ENCODE peak calls at places on chromosomes 3 and 15, in eight cellular contexts. One of them, this sample, is unnamed.

GRCh38 chr3:94195381-94195780 is 132.5 kb downstream of the NSUN3 start:
- DNase-seq in hippocampal formation: no peak
- DNase-seq in stimulated activated CD4-positive, alpha-beta T cell treated with anti-CD3 and anti-CD28 coated beads, Interleukin-4, amount 100 ng/mL, for 48 hours: no peak
- DNase-seq in M059J: no peak
- DNase-seq in DMS79: no peak
- DNase-seq in NCI-H2081: no peak
- DNase-seq in stimulated activated CD8-positive, alpha-beta memory T cell treated with anti-CD3 and anti-CD28 coated beads, Interleukin-12 subunit alpha, Interleukin-12 subunit beta, amount 100 ng/mL, for 1 hour: no peak
- DNase-seq in erythroblast: no peak
- DNase-seq in this sample: no peak

GRCh38 chr15:65318870-65319356 is 14.4 kb downstream of the RNU5B-1 start:
- DNase-seq in hippocampal formation: peak; percentile 79
- DNase-seq in stimulated activated CD4-positive, alpha-beta T cell treated with anti-CD3 and anti-CD28 coated beads, Interleukin-4, amount 100 ng/mL, for 48 hours: peak; percentile 66
- DNase-seq in M059J: peak; percentile 72
- DNase-seq in DMS79: peak; percentile 3
- DNase-seq in NCI-H2081: peak; percentile 83
- DNase-seq in stimulated activated CD8-positive, alpha-beta memory T cell treated with anti-CD3 and anti-CD28 coated beads, Interleukin-12 subunit alpha, Interleukin-12 subunit beta, amount 100 ng/mL, for 1 hour: peak; percentile 57
- DNase-seq in erythroblast: peak; percentile 67
- DNase-seq in this sample: peak; percentile 95

GRCh38 chr3:51686512-51687215 is 15.6 kb downstream of the TEX264 start:
- DNase-seq in hippocampal formation: no peak
- DNase-seq in stimulated activated CD4-positive, alpha-beta T cell treated with anti-CD3 and anti-CD28 coated beads, Interleukin-4, amount 100 ng/mL, for 48 hours: peak; percentile 59
- DNase-seq in M059J: peak; percentile 51
- DNase-seq in DMS79: no peak
- DNase-seq in NCI-H2081: no peak
- DNase-seq in stimulated activated CD8-positive, alpha-beta memory T cell treated with anti-CD3 and anti-CD28 coated beads, Interleukin-12 subunit alpha, Interleukin-12 subunit beta, amount 100 ng/mL, for 1 hour: peak; percentile 72
- DNase-seq in erythroblast: peak; percentile 76
- DNase-seq in this sample: no peak

GRCh38 chr15:68062946-68063345 is 8.8 kb downstream of the PIAS1 start:
- DNase-seq in hippocampal formation: no peak
- DNase-seq in stimulated activated CD4-positive, alpha-beta T cell treated with anti-CD3 and anti-CD28 coated beads, Interleukin-4, amount 100 ng/mL, for 48 hours: no peak
- DNase-seq in M059J: no peak
- DNase-seq in DMS79: no peak
- DNase-seq in NCI-H2081: no peak
- DNase-seq in stimulated activated CD8-positive, alpha-beta memory T cell treated with anti-CD3 and anti-CD28 coated beads, Interleukin-12 subunit alpha, Interleukin-12 subunit beta, amount 100 ng/mL, for 1 hour: no peak
- DNase-seq in erythroblast: no peak
- DNase-seq in this sample: no peak

GRCh38 chr15:76286231-76286879 is 24.9 kb downstream of the ETFA start:
- DNase-seq in hippocampal formation: no peak
- DNase-seq in stimulated activated CD4-positive, alpha-beta T cell treated with anti-CD3 and anti-CD28 coated beads, Interleukin-4, amount 100 ng/mL, for 48 hours: no peak
- DNase-seq in M059J: no peak
- DNase-seq in DMS79: no peak
- DNase-seq in NCI-H2081: no peak
- DNase-seq in stimulated activated CD8-positive, alpha-beta memory T cell treated with anti-CD3 and anti-CD28 coated beads, Interleukin-12 subunit alpha, Interleukin-12 subunit beta, amount 100 ng/mL, for 1 hour: peak; percentile 16
- DNase-seq in erythroblast: no peak
- DNase-seq in this sample: no peak

GRCh38 chr3:20589275-20589674 is 403.3 kb upstream of the SGO1 start:
- DNase-seq in hippocampal formation: no peak
- DNase-seq in stimulated activated CD4-positive, alpha-beta T cell treated with anti-CD3 and anti-CD28 coated beads, Interleukin-4, amount 100 ng/mL, for 48 hours: no peak
- DNase-seq in M059J: no peak
- DNase-seq in DMS79: no peak
- DNase-seq in NCI-H2081: no peak
- DNase-seq in stimulated activated CD8-positive, alpha-beta memory T cell treated with anti-CD3 and anti-CD28 coated beads, Interleukin-12 subunit alpha, Interleukin-12 subunit beta, amount 100 ng/mL, for 1 hour: no peak
- DNase-seq in erythroblast: no peak
- DNase-seq in this sample: no peak

GRCh38 chr15:57085267-57085666 is 166.8 kb downstream of the TCF12 start:
- DNase-seq in hippocampal formation: no peak
- DNase-seq in stimulated activated CD4-positive, alpha-beta T cell treated with anti-CD3 and anti-CD28 coated beads, Interleukin-4, amount 100 ng/mL, for 48 hours: no peak
- DNase-seq in M059J: no peak
- DNase-seq in DMS79: no peak
- DNase-seq in NCI-H2081: no peak
- DNase-seq in stimulated activated CD8-positive, alpha-beta memory T cell treated with anti-CD3 and anti-CD28 coated beads, Interleukin-12 subunit alpha, Interleukin-12 subunit beta, amount 100 ng/mL, for 1 hour: no peak
- DNase-seq in erythroblast: peak; percentile 73
- DNase-seq in this sample: peak; percentile 33

GRCh38 chr15:63019539-63020109 is 22.9 kb upstream of the TPM1 start:
- DNase-seq in hippocampal formation: no peak
- DNase-seq in stimulated activated CD4-positive, alpha-beta T cell treated with anti-CD3 and anti-CD28 coated beads, Interleukin-4, amount 100 ng/mL, for 48 hours: no peak
- DNase-seq in M059J: peak; percentile 97
- DNase-seq in DMS79: peak; percentile 31
- DNase-seq in NCI-H2081: no peak
- DNase-seq in stimulated activated CD8-positive, alpha-beta memory T cell treated with anti-CD3 and anti-CD28 coated beads, Interleukin-12 subunit alpha, Interleukin-12 subunit beta, amount 100 ng/mL, for 1 hour: no peak
- DNase-seq in erythroblast: no peak
- DNase-seq in this sample: peak; percentile 68

GRCh38 chr3:186239321-186239720 is 122.7 kb downstream of the DGKG start:
- DNase-seq in hippocampal formation: no peak
- DNase-seq in stimulated activated CD4-positive, alpha-beta T cell treated with anti-CD3 and anti-CD28 coated beads, Interleukin-4, amount 100 ng/mL, for 48 hours: no peak
- DNase-seq in M059J: no peak
- DNase-seq in DMS79: no peak
- DNase-seq in NCI-H2081: no peak
- DNase-seq in stimulated activated CD8-positive, alpha-beta memory T cell treated with anti-CD3 and anti-CD28 coated beads, Interleukin-12 subunit alpha, Interleukin-12 subunit beta, amount 100 ng/mL, for 1 hour: no peak
- DNase-seq in erythroblast: no peak
- DNase-seq in this sample: peak; percentile 8

GRCh38 chr3:150419959-150420358 is 11.9 kb downstream of the TSC22D2 start:
- DNase-seq in hippocampal formation: no peak
- DNase-seq in stimulated activated CD4-positive, alpha-beta T cell treated with anti-CD3 and anti-CD28 coated beads, Interleukin-4, amount 100 ng/mL, for 48 hours: no peak
- DNase-seq in M059J: no peak
- DNase-seq in DMS79: peak; percentile 46
- DNase-seq in NCI-H2081: no peak
- DNase-seq in stimulated activated CD8-positive, alpha-beta memory T cell treated with anti-CD3 and anti-CD28 coated beads, Interleukin-12 subunit alpha, Interleukin-12 subunit beta, amount 100 ng/mL, for 1 hour: no peak
- DNase-seq in erythroblast: no peak
- DNase-seq in this sample: no peak

GRCh38 chr3:39910135-39910534 is 100.7 kb downstream of the MYRIP start:
- DNase-seq in hippocampal formation: no peak
- DNase-seq in stimulated activated CD4-positive, alpha-beta T cell treated with anti-CD3 and anti-CD28 coated beads, Interleukin-4, amount 100 ng/mL, for 48 hours: no peak
- DNase-seq in M059J: no peak
- DNase-seq in DMS79: no peak
- DNase-seq in NCI-H2081: no peak
- DNase-seq in stimulated activated CD8-positive, alpha-beta memory T cell treated with anti-CD3 and anti-CD28 coated beads, Interleukin-12 subunit alpha, Interleukin-12 subunit beta, amount 100 ng/mL, for 1 hour: no peak
- DNase-seq in erythroblast: no peak
- DNase-seq in this sample: no peak

GRCh38 chr3:62876064-62876463 is 848 bp upstream of the CADPS start:
- DNase-seq in hippocampal formation: no peak
- DNase-seq in stimulated activated CD4-positive, alpha-beta T cell treated with anti-CD3 and anti-CD28 coated beads, Interleukin-4, amount 100 ng/mL, for 48 hours: no peak
- DNase-seq in M059J: peak; percentile 11
- DNase-seq in DMS79: peak; percentile 10
- DNase-seq in NCI-H2081: peak; percentile 11
- DNase-seq in stimulated activated CD8-positive, alpha-beta memory T cell treated with anti-CD3 and anti-CD28 coated beads, Interleukin-12 subunit alpha, Interleukin-12 subunit beta, amount 100 ng/mL, for 1 hour: no peak
- DNase-seq in erythroblast: no peak
- DNase-seq in this sample: peak; percentile 5

GRCh38 chr3:59809750-59810444 is 760.1 kb upstream of the CFAP20DC start:
- DNase-seq in hippocampal formation: no peak
- DNase-seq in stimulated activated CD4-positive, alpha-beta T cell treated with anti-CD3 and anti-CD28 coated beads, Interleukin-4, amount 100 ng/mL, for 48 hours: no peak
- DNase-seq in M059J: peak; percentile 71
- DNase-seq in DMS79: no peak
- DNase-seq in NCI-H2081: no peak
- DNase-seq in stimulated activated CD8-positive, alpha-beta memory T cell treated with anti-CD3 and anti-CD28 coated beads, Interleukin-12 subunit alpha, Interleukin-12 subunit beta, amount 100 ng/mL, for 1 hour: no peak
- DNase-seq in erythroblast: no peak
- DNase-seq in this sample: peak; percentile 12

GRCh38 chr3:108017587-108017986 is 73.2 kb downstream of the CD47 start:
- DNase-seq in hippocampal formation: no peak
- DNase-seq in stimulated activated CD4-positive, alpha-beta T cell treated with anti-CD3 and anti-CD28 coated beads, Interleukin-4, amount 100 ng/mL, for 48 hours: no peak
- DNase-seq in M059J: no peak
- DNase-seq in DMS79: peak; percentile 93
- DNase-seq in NCI-H2081: no peak
- DNase-seq in stimulated activated CD8-positive, alpha-beta memory T cell treated with anti-CD3 and anti-CD28 coated beads, Interleukin-12 subunit alpha, Interleukin-12 subunit beta, amount 100 ng/mL, for 1 hour: no peak
- DNase-seq in erythroblast: no peak
- DNase-seq in this sample: no peak

GRCh38 chr3:12895391-12896205 is 54.2 kb upstream of the RPL32 start:
- DNase-seq in hippocampal formation: no peak
- DNase-seq in stimulated activated CD4-positive, alpha-beta T cell treated with anti-CD3 and anti-CD28 coated beads, Interleukin-4, amount 100 ng/mL, for 48 hours: no peak
- DNase-seq in M059J: no peak
- DNase-seq in DMS79: no peak
- DNase-seq in NCI-H2081: no peak
- DNase-seq in stimulated activated CD8-positive, alpha-beta memory T cell treated with anti-CD3 and anti-CD28 coated beads, Interleukin-12 subunit alpha, Interleukin-12 subunit beta, amount 100 ng/mL, for 1 hour: no peak
- DNase-seq in erythroblast: no peak
- DNase-seq in this sample: no peak

GRCh38 chr15:64344651-64345262 is 11.2 kb downstream of the CSNK1G1 start:
- DNase-seq in hippocampal formation: no peak
- DNase-seq in stimulated activated CD4-positive, alpha-beta T cell treated with anti-CD3 and anti-CD28 coated beads, Interleukin-4, amount 100 ng/mL, for 48 hours: no peak
- DNase-seq in M059J: peak; percentile 34
- DNase-seq in DMS79: no peak
- DNase-seq in NCI-H2081: no peak
- DNase-seq in stimulated activated CD8-positive, alpha-beta memory T cell treated with anti-CD3 and anti-CD28 coated beads, Interleukin-12 subunit alpha, Interleukin-12 subunit beta, amount 100 ng/mL, for 1 hour: no peak
- DNase-seq in erythroblast: no peak
- DNase-seq in this sample: peak; percentile 30

GRCh38 chr3:60053518-60054265 is 1003.9 kb upstream of the CFAP20DC start:
- DNase-seq in hippocampal formation: no peak
- DNase-seq in stimulated activated CD4-positive, alpha-beta T cell treated with anti-CD3 and anti-CD28 coated beads, Interleukin-4, amount 100 ng/mL, for 48 hours: peak; percentile 37
- DNase-seq in M059J: peak; percentile 66
- DNase-seq in DMS79: no peak
- DNase-seq in NCI-H2081: no peak
- DNase-seq in stimulated activated CD8-positive, alpha-beta memory T cell treated with anti-CD3 and anti-CD28 coated beads, Interleukin-12 subunit alpha, Interleukin-12 subunit beta, amount 100 ng/mL, for 1 hour: no peak
- DNase-seq in erythroblast: no peak
- DNase-seq in this sample: no peak

GRCh38 chr3:72891053-72891855 is 3.4 kb downstream of the GXYLT2 start:
- DNase-seq in hippocampal formation: peak; percentile 10
- DNase-seq in stimulated activated CD4-positive, alpha-beta T cell treated with anti-CD3 and anti-CD28 coated beads, Interleukin-4, amount 100 ng/mL, for 48 hours: no peak
- DNase-seq in M059J: peak; percentile 87
- DNase-seq in DMS79: no peak
- DNase-seq in NCI-H2081: peak; percentile 24
- DNase-seq in stimulated activated CD8-positive, alpha-beta memory T cell treated with anti-CD3 and anti-CD28 coated beads, Interleukin-12 subunit alpha, Interleukin-12 subunit beta, amount 100 ng/mL, for 1 hour: no peak
- DNase-seq in erythroblast: no peak
- DNase-seq in this sample: no peak

GRCh38 chr15:38817427-38818155 is 253.0 kb upstream of the RASGRP1 start:
- DNase-seq in hippocampal formation: peak; percentile 37
- DNase-seq in stimulated activated CD4-positive, alpha-beta T cell treated with anti-CD3 and anti-CD28 coated beads, Interleukin-4, amount 100 ng/mL, for 48 hours: peak; percentile 87
- DNase-seq in M059J: peak; percentile 93
- DNase-seq in DMS79: no peak
- DNase-seq in NCI-H2081: peak; percentile 79
- DNase-seq in stimulated activated CD8-positive, alpha-beta memory T cell treated with anti-CD3 and anti-CD28 coated beads, Interleukin-12 subunit alpha, Interleukin-12 subunit beta, amount 100 ng/mL, for 1 hour: peak; percentile 72
- DNase-seq in erythroblast: peak; percentile 56
- DNase-seq in this sample: peak; percentile 95

GRCh38 chr3:58559586-58559985 is 17.6 kb downstream of the FAM107A start:
- DNase-seq in hippocampal formation: no peak
- DNase-seq in stimulated activated CD4-positive, alpha-beta T cell treated with anti-CD3 and anti-CD28 coated beads, Interleukin-4, amount 100 ng/mL, for 48 hours: no peak
- DNase-seq in M059J: no peak
- DNase-seq in DMS79: no peak
- DNase-seq in NCI-H2081: no peak
- DNase-seq in stimulated activated CD8-positive, alpha-beta memory T cell treated with anti-CD3 and anti-CD28 coated beads, Interleukin-12 subunit alpha, Interleukin-12 subunit beta, amount 100 ng/mL, for 1 hour: no peak
- DNase-seq in erythroblast: no peak
- DNase-seq in this sample: no peak

GRCh38 chr3:176954517-176954916 is 242.8 kb downstream of the TBL1XR1 start:
- DNase-seq in hippocampal formation: no peak
- DNase-seq in stimulated activated CD4-positive, alpha-beta T cell treated with anti-CD3 and anti-CD28 coated beads, Interleukin-4, amount 100 ng/mL, for 48 hours: no peak
- DNase-seq in M059J: no peak
- DNase-seq in DMS79: no peak
- DNase-seq in NCI-H2081: no peak
- DNase-seq in stimulated activated CD8-positive, alpha-beta memory T cell treated with anti-CD3 and anti-CD28 coated beads, Interleukin-12 subunit alpha, Interleukin-12 subunit beta, amount 100 ng/mL, for 1 hour: no peak
- DNase-seq in erythroblast: no peak
- DNase-seq in this sample: no peak

GRCh38 chr3:126816956-126817777 is 113.1 kb downstream of the CHCHD6 start:
- DNase-seq in hippocampal formation: no peak
- DNase-seq in stimulated activated CD4-positive, alpha-beta T cell treated with anti-CD3 and anti-CD28 coated beads, Interleukin-4, amount 100 ng/mL, for 48 hours: no peak
- DNase-seq in M059J: no peak
- DNase-seq in DMS79: peak; percentile 90
- DNase-seq in NCI-H2081: no peak
- DNase-seq in stimulated activated CD8-positive, alpha-beta memory T cell treated with anti-CD3 and anti-CD28 coated beads, Interleukin-12 subunit alpha, Interleukin-12 subunit beta, amount 100 ng/mL, for 1 hour: no peak
- DNase-seq in erythroblast: no peak
- DNase-seq in this sample: no peak

GRCh38 chr15:31004220-31004733 is 12.8 kb upstream of the MTMR10 start:
- DNase-seq in hippocampal formation: no peak
- DNase-seq in stimulated activated CD4-positive, alpha-beta T cell treated with anti-CD3 and anti-CD28 coated beads, Interleukin-4, amount 100 ng/mL, for 48 hours: no peak
- DNase-seq in M059J: peak; percentile 31
- DNase-seq in DMS79: peak; percentile 10
- DNase-seq in NCI-H2081: no peak
- DNase-seq in stimulated activated CD8-positive, alpha-beta memory T cell treated with anti-CD3 and anti-CD28 coated beads, Interleukin-12 subunit alpha, Interleukin-12 subunit beta, amount 100 ng/mL, for 1 hour: no peak
- DNase-seq in erythroblast: no peak
- DNase-seq in this sample: no peak

GRCh38 chr3:195760345-195760983 is 39.7 kb downstream of the MUC20 start:
- DNase-seq in hippocampal formation: no peak
- DNase-seq in stimulated activated CD4-positive, alpha-beta T cell treated with anti-CD3 and anti-CD28 coated beads, Interleukin-4, amount 100 ng/mL, for 48 hours: no peak
- DNase-seq in M059J: no peak
- DNase-seq in DMS79: no peak
- DNase-seq in NCI-H2081: no peak
- DNase-seq in stimulated activated CD8-positive, alpha-beta memory T cell treated with anti-CD3 and anti-CD28 coated beads, Interleukin-12 subunit alpha, Interleukin-12 subunit beta, amount 100 ng/mL, for 1 hour: no peak
- DNase-seq in erythroblast: no peak
- DNase-seq in this sample: no peak

GRCh38 chr15:34837246-34838016 is 42.1 kb upstream of the ACTC1 start:
- DNase-seq in hippocampal formation: no peak
- DNase-seq in stimulated activated CD4-positive, alpha-beta T cell treated with anti-CD3 and anti-CD28 coated beads, Interleukin-4, amount 100 ng/mL, for 48 hours: no peak
- DNase-seq in M059J: peak; percentile 90
- DNase-seq in DMS79: peak; percentile 21
- DNase-seq in NCI-H2081: no peak
- DNase-seq in stimulated activated CD8-positive, alpha-beta memory T cell treated with anti-CD3 and anti-CD28 coated beads, Interleukin-12 subunit alpha, Interleukin-12 subunit beta, amount 100 ng/mL, for 1 hour: no peak
- DNase-seq in erythroblast: no peak
- DNase-seq in this sample: no peak

GRCh38 chr15:99993681-99994131 is 260.5 kb upstream of the LYSMD4 start:
- DNase-seq in hippocampal formation: no peak
- DNase-seq in stimulated activated CD4-positive, alpha-beta T cell treated with anti-CD3 and anti-CD28 coated beads, Interleukin-4, amount 100 ng/mL, for 48 hours: no peak
- DNase-seq in M059J: no peak
- DNase-seq in DMS79: no peak
- DNase-seq in NCI-H2081: no peak
- DNase-seq in stimulated activated CD8-positive, alpha-beta memory T cell treated with anti-CD3 and anti-CD28 coated beads, Interleukin-12 subunit alpha, Interleukin-12 subunit beta, amount 100 ng/mL, for 1 hour: no peak
- DNase-seq in erythroblast: no peak
- DNase-seq in this sample: no peak

GRCh38 chr3:149658444-149659172 is 783 bp upstream of the WWTR1 start:
- DNase-seq in hippocampal formation: peak; percentile 76
- DNase-seq in stimulated activated CD4-positive, alpha-beta T cell treated with anti-CD3 and anti-CD28 coated beads, Interleukin-4, amount 100 ng/mL, for 48 hours: peak; percentile 3
- DNase-seq in M059J: peak; percentile 93
- DNase-seq in DMS79: peak; percentile 15
- DNase-seq in NCI-H2081: no peak
- DNase-seq in stimulated activated CD8-positive, alpha-beta memory T cell treated with anti-CD3 and anti-CD28 coated beads, Interleukin-12 subunit alpha, Interleukin-12 subunit beta, amount 100 ng/mL, for 1 hour: no peak
- DNase-seq in erythroblast: peak; percentile 59
- DNase-seq in this sample: no peak

GRCh38 chr3:20990896-20991295 is 760.1 kb downstream of the ZNF385D start:
- DNase-seq in hippocampal formation: no peak
- DNase-seq in stimulated activated CD4-positive, alpha-beta T cell treated with anti-CD3 and anti-CD28 coated beads, Interleukin-4, amount 100 ng/mL, for 48 hours: no peak
- DNase-seq in M059J: no peak
- DNase-seq in DMS79: no peak
- DNase-seq in NCI-H2081: no peak
- DNase-seq in stimulated activated CD8-positive, alpha-beta memory T cell treated with anti-CD3 and anti-CD28 coated beads, Interleukin-12 subunit alpha, Interleukin-12 subunit beta, amount 100 ng/mL, for 1 hour: no peak
- DNase-seq in erythroblast: no peak
- DNase-seq in this sample: no peak

GRCh38 chr3:191238321-191238817 is 39.3 kb downstream of the OSTN start:
- DNase-seq in hippocampal formation: no peak
- DNase-seq in stimulated activated CD4-positive, alpha-beta T cell treated with anti-CD3 and anti-CD28 coated beads, Interleukin-4, amount 100 ng/mL, for 48 hours: no peak
- DNase-seq in M059J: peak; percentile 22
- DNase-seq in DMS79: no peak
- DNase-seq in NCI-H2081: no peak
- DNase-seq in stimulated activated CD8-positive, alpha-beta memory T cell treated with anti-CD3 and anti-CD28 coated beads, Interleukin-12 subunit alpha, Interleukin-12 subunit beta, amount 100 ng/mL, for 1 hour: no peak
- DNase-seq in erythroblast: no peak
- DNase-seq in this sample: peak; percentile 39

GRCh38 chr3:146250449-146251382 is at the start of gene PLSCR4:
- DNase-seq in hippocampal formation: peak; percentile 33
- DNase-seq in stimulated activated CD4-positive, alpha-beta T cell treated with anti-CD3 and anti-CD28 coated beads, Interleukin-4, amount 100 ng/mL, for 48 hours: no peak
- DNase-seq in M059J: peak; percentile 83
- DNase-seq in DMS79: no peak
- DNase-seq in NCI-H2081: peak; percentile 28
- DNase-seq in stimulated activated CD8-positive, alpha-beta memory T cell treated with anti-CD3 and anti-CD28 coated beads, Interleukin-12 subunit alpha, Interleukin-12 subunit beta, amount 100 ng/mL, for 1 hour: no peak
- DNase-seq in erythroblast: peak; percentile 88
- DNase-seq in this sample: peak; percentile 52

GRCh38 chr3:78494831-78495230 is 1273.0 kb downstream of the ROBO1 start:
- DNase-seq in hippocampal formation: no peak
- DNase-seq in stimulated activated CD4-positive, alpha-beta T cell treated with anti-CD3 and anti-CD28 coated beads, Interleukin-4, amount 100 ng/mL, for 48 hours: no peak
- DNase-seq in M059J: no peak
- DNase-seq in DMS79: no peak
- DNase-seq in NCI-H2081: no peak
- DNase-seq in stimulated activated CD8-positive, alpha-beta memory T cell treated with anti-CD3 and anti-CD28 coated beads, Interleukin-12 subunit alpha, Interleukin-12 subunit beta, amount 100 ng/mL, for 1 hour: no peak
- DNase-seq in erythroblast: no peak
- DNase-seq in this sample: no peak

GRCh38 chr3:10655131-10655530 is 149.7 kb upstream of the ATP2B2 start:
- DNase-seq in hippocampal formation: no peak
- DNase-seq in stimulated activated CD4-positive, alpha-beta T cell treated with anti-CD3 and anti-CD28 coated beads, Interleukin-4, amount 100 ng/mL, for 48 hours: no peak
- DNase-seq in M059J: no peak
- DNase-seq in DMS79: no peak
- DNase-seq in NCI-H2081: no peak
- DNase-seq in stimulated activated CD8-positive, alpha-beta memory T cell treated with anti-CD3 and anti-CD28 coated beads, Interleukin-12 subunit alpha, Interleukin-12 subunit beta, amount 100 ng/mL, for 1 hour: no peak
- DNase-seq in erythroblast: no peak
- DNase-seq in this sample: no peak

GRCh38 chr15:74752486-74753395 is 4.1 kb downstream of the CYP1A2 start:
- DNase-seq in hippocampal formation: no peak
- DNase-seq in stimulated activated CD4-positive, alpha-beta T cell treated with anti-CD3 and anti-CD28 coated beads, Interleukin-4, amount 100 ng/mL, for 48 hours: no peak
- DNase-seq in M059J: peak; percentile 70
- DNase-seq in DMS79: no peak
- DNase-seq in NCI-H2081: no peak
- DNase-seq in stimulated activated CD8-positive, alpha-beta memory T cell treated with anti-CD3 and anti-CD28 coated beads, Interleukin-12 subunit alpha, Interleukin-12 subunit beta, amount 100 ng/mL, for 1 hour: no peak
- DNase-seq in erythroblast: no peak
- DNase-seq in this sample: no peak

GRCh38 chr3:192563417-192563816 is 163.9 kb downstream of the FGF12 start:
- DNase-seq in hippocampal formation: no peak
- DNase-seq in stimulated activated CD4-positive, alpha-beta T cell treated with anti-CD3 and anti-CD28 coated beads, Interleukin-4, amount 100 ng/mL, for 48 hours: no peak
- DNase-seq in M059J: no peak
- DNase-seq in DMS79: no peak
- DNase-seq in NCI-H2081: no peak
- DNase-seq in stimulated activated CD8-positive, alpha-beta memory T cell treated with anti-CD3 and anti-CD28 coated beads, Interleukin-12 subunit alpha, Interleukin-12 subunit beta, amount 100 ng/mL, for 1 hour: no peak
- DNase-seq in erythroblast: no peak
- DNase-seq in this sample: no peak